ENCODE peak calls at places on chromosomes 3 and 15, in four cellular contexts. L, A, H and Y are unnamed samples.

GRCh38 chr3:191008074-191008473 is 145.6 kb upstream of the GMNC start:
- DNase-seq in H (no peak), L (no peak), A (no peak), Y (no peak)

GRCh38 chr15:70433583-70434288 is 329.6 kb downstream of the UACA start:
- DNase-seq in A (no peak), L (no peak), H (no peak), Y (no peak)

GRCh38 chr15:85615930-85616329 is 178.8 kb downstream of the KLHL25 start:
- DNase-seq in H (no peak), A (no peak), L (no peak), Y (peak)

GRCh38 chr3:85781806-85782205 is 823.0 kb downstream of the CADM2 start:
- DNase-seq in H (no peak), L (no peak), A (no peak), Y (no peak)

GRCh38 chr3:53056442-53056841 is 10.6 kb upstream of the SFMBT1 start:
- DNase-seq in A (no peak), H (no peak), L (no peak), Y (no peak)

GRCh38 chr3:58192076-58192475 is 18.7 kb downstream of the DNASE1L3 start:
- DNase-seq in L (no peak), H (no peak), A (no peak), Y (no peak)

GRCh38 chr15:25793354-25794050 is 69.6 kb downstream of the ATP10A start:
- DNase-seq in H (no peak), L (no peak), A (no peak), Y (no peak)

GRCh38 chr15:62928996-62929350 is 113.6 kb upstream of the TPM1 start:
- DNase-seq in L (no peak), A (no peak), H (no peak), Y (no peak)

GRCh38 chr15:72800819-72801481 is 17.4 kb upstream of the ADPGK start:
- DNase-seq in A (no peak), L (no peak), H (no peak), Y (no peak)

GRCh38 chr3:155070932-155071387 is 9.2 kb upstream of the MME start:
- DNase-seq in H (no peak), L (no peak), A (no peak), Y (no peak)

GRCh38 chr3:106945435-106945834 is 431.8 kb upstream of the CCDC54 start:
- DNase-seq in L (no peak), H (no peak), A (no peak), Y (no peak)

GRCh38 chr3:72892081-72892763 is 4.4 kb downstream of the GXYLT2 start:
- DNase-seq in H (no peak), A (no peak), L (peak), Y (no peak)

GRCh38 chr15:45827275-45827674 is 192.4 kb downstream of the SQOR start:
- DNase-seq in L (no peak), A (no peak), H (no peak), Y (no peak)

GRCh38 chr15:69480932-69481331 is 28.3 kb downstream of the RPLP1 start:
- DNase-seq in H (no peak), A (no peak), L (no peak), Y (no peak)

GRCh38 chr15:28986108-28986507 is 100.3 kb downstream of the APBA2 start:
- DNase-seq in A (no peak), L (no peak), H (no peak), Y (no peak)

GRCh38 chr3:168476360-168476980 is 380.7 kb upstream of the GOLIM4 start:
- DNase-seq in A (no peak), H (no peak), L (no peak), Y (no peak)

GRCh38 chr3:189954733-189955665 is 165.7 kb downstream of the P3H2 start:
- DNase-seq in L (no peak), H (no peak), A (no peak), Y (no peak)

GRCh38 chr15:64045774-64046346 is 425 bp downstream of the DAPK2 start:
- DNase-seq in H (peak), L (peak), A (no peak), Y (no peak)

GRCh38 chr3:111750278-111750884 is 108.7 kb upstream of the PHLDB2 start:
- DNase-seq in L (no peak), A (no peak), H (no peak), Y (no peak)

GRCh38 chr3:112781611-112782010 is 65.1 kb downstream of the CD200R1L start:
- DNase-seq in H (no peak), L (no peak), A (no peak), Y (no peak)

GRCh38 chr15:39202641-39203040 is 378.2 kb upstream of the THBS1 start:
- DNase-seq in H (no peak), L (no peak), A (no peak), Y (no peak)

GRCh38 chr3:47715928-47716327 is 65.8 kb downstream of the SMARCC1 start:
- DNase-seq in L (no peak), A (no peak), H (no peak), Y (no peak)

GRCh38 chr3:31226331-31226730 is 306.4 kb upstream of the STT3B start:
- DNase-seq in H (no peak), A (no peak), L (no peak), Y (no peak)

GRCh38 chr3:46496745-46497555 is 826 bp upstream of the RTP3 start:
- DNase-seq in A (peak), L (no peak), H (no peak), Y (no peak)

GRCh38 chr3:140529096-140529495 is 148.8 kb upstream of the TRIM42 start:
- DNase-seq in A (no peak), H (no peak), L (no peak), Y (no peak)

GRCh38 chr3:56783644-56784451 is 17.9 kb downstream of the ARHGEF3 start:
- DNase-seq in H (no peak), L (no peak), A (peak), Y (peak)

GRCh38 chr3:132555316-132556035 is 41.6 kb upstream of the ACKR4 start:
- DNase-seq in H (no peak), A (no peak), L (no peak), Y (no peak)

GRCh38 chr15:25059698-25060471 is 105.1 kb downstream of the SNRPN start:
- DNase-seq in L (no peak), A (no peak), H (no peak), Y (no peak)

GRCh38 chr3:114746502-114746901 is 400.6 kb downstream of the ZBTB20 start:
- DNase-seq in A (no peak), L (no peak), H (no peak), Y (no peak)

GRCh38 chr3:27927882-27928281 is 205.8 kb upstream of the EOMES start:
- DNase-seq in L (no peak), H (no peak), A (no peak), Y (no peak)

GRCh38 chr3:119145500-119146167 is at the start of gene TEX55:
- DNase-seq in H (no peak), L (peak), A (no peak), Y (no peak)

GRCh38 chr15:49860101-49860500 is 239.3 kb downstream of the DTWD1 start:
- DNase-seq in L (no peak), H (no peak), A (no peak), Y (no peak)

GRCh38 chr3:158702815-158703481 is 29.3 kb downstream of the RARRES1 start:
- DNase-seq in H (no peak), L (no peak), A (no peak), Y (no peak)

GRCh38 chr3:112096176-112096575 is 10.0 kb downstream of the C3orf52 start:
- DNase-seq in L (no peak), H (no peak), A (no peak), Y (no peak)

GRCh38 chr3:127685708-127686511 is 13.2 kb downstream of the ABTB1 start:
- DNase-seq in H (no peak), L (no peak), A (no peak), Y (no peak)

GRCh38 chr3:85298032-85298431 is 339.2 kb downstream of the CADM2 start:
- DNase-seq in L (no peak), H (no peak), A (no peak), Y (no peak)

GRCh38 chr3:49124991-49125670 is 4.5 kb upstream of the USP19 start:
- DNase-seq in L (no peak), A (no peak), H (no peak), Y (no peak)

GRCh38 chr15:85429522-85429921 is 49.1 kb downstream of the AKAP13 start:
- DNase-seq in H (no peak), A (no peak), L (no peak), Y (no peak)